ENCODE peak calls at places on chromosomes 4 and X, in nine cellular contexts. I, R, Z, Q, E, U, G, J and B are unnamed samples.

GRCh38 chr4:2714071-2714770 is 41.9 kb downstream of the TNIP2 start:
- DNase-seq in I (peak), R (no peak), Z (no peak), Q (no peak), E (no peak), U (no peak), G (peak), J (no peak), B (no peak)

GRCh38 chr4:6988016-6988715 is 55.0 kb upstream of the TADA2B start:
- DNase-seq in I (no peak), R (no peak), Z (no peak), Q (no peak), E (peak), U (no peak), G (no peak), J (no peak), B (no peak)

GRCh38 chr4:175705407-175705806 is 106.7 kb downstream of the GPM6A start:
- DNase-seq in I (no peak), R (no peak), Z (peak), Q (peak), E (no peak), U (no peak), G (no peak), J (no peak), B (no peak)

GRCh38 chr4:47566566-47566965 is 81.5 kb downstream of the ATP10D start:
- DNase-seq in I (no peak), R (no peak), Z (no peak), Q (no peak), E (no peak), U (no peak), G (no peak), J (no peak), B (no peak)

GRCh38 chrX:19544693-19545305 is 29.5 kb upstream of the MAP3K15 start:
- DNase-seq in I (peak), R (peak), Z (no peak), Q (peak), E (peak), U (no peak), G (peak), J (no peak), B (peak)

GRCh38 chr4:184400891-184401290 is 73.5 kb downstream of the IRF2 start:
- DNase-seq in I (no peak), R (no peak), Z (no peak), Q (no peak), E (no peak), U (no peak), G (no peak), J (no peak), B (peak)

GRCh38 chr4:89000844-89001360 is 56.1 kb downstream of the FAM13A start:
- DNase-seq in I (peak), R (peak), Z (no peak), Q (no peak), E (no peak), U (no peak), G (no peak), J (no peak), B (peak)

GRCh38 chr4:119209077-119209476 is 3.4 kb upstream of the USP53 start:
- DNase-seq in I (peak), R (peak), Z (no peak), Q (no peak), E (no peak), U (no peak), G (no peak), J (no peak), B (peak)

GRCh38 chr4:105840426-105841174 is 54.7 kb upstream of the NPNT start:
- DNase-seq in I (no peak), R (no peak), Z (no peak), Q (no peak), E (no peak), U (no peak), G (no peak), J (no peak), B (no peak)

GRCh38 chrX:106862972-106863688 is 40.0 kb downstream of the RIPPLY1 start:
- DNase-seq in I (no peak), R (peak), Z (no peak), Q (peak), E (peak), U (no peak), G (no peak), J (no peak), B (peak)

GRCh38 chr4:46179356-46179755 is 55.5 kb upstream of the GABRG1 start:
- DNase-seq in I (no peak), R (no peak), Z (no peak), Q (no peak), E (no peak), U (no peak), G (no peak), J (no peak), B (no peak)

GRCh38 chr4:127174731-127175130 is 458.0 kb upstream of the INTU start:
- DNase-seq in I (no peak), R (no peak), Z (no peak), Q (no peak), E (no peak), U (no peak), G (no peak), J (no peak), B (no peak)

GRCh38 chrX:48460606-48461005 is 9.5 kb downstream of the SLC38A5 start:
- DNase-seq in I (no peak), R (no peak), Z (no peak), Q (no peak), E (no peak), U (no peak), G (no peak), J (no peak), B (no peak)

GRCh38 chr4:145716200-145716599 is 36.3 kb downstream of the C4orf51 start:
- DNase-seq in I (peak), R (no peak), Z (no peak), Q (no peak), E (no peak), U (no peak), G (no peak), J (no peak), B (no peak)

GRCh38 chrX:2351999-2352995 is 148.5 kb downstream of the DHRSX start:
- DNase-seq in I (peak), R (peak), Z (no peak), Q (no peak), E (no peak), U (no peak), G (no peak), J (no peak), B (no peak)

GRCh38 chrX:130079824-130080406 is 30.4 kb downstream of the ELF4 start:
- DNase-seq in I (peak), R (peak), Z (peak), Q (peak), E (peak), U (no peak), G (peak), J (no peak), B (peak)

GRCh38 chr4:174089711-174090110 is 193.8 kb downstream of the FBXO8 start:
- DNase-seq in I (no peak), R (no peak), Z (no peak), Q (no peak), E (no peak), U (no peak), G (no peak), J (no peak), B (no peak)

GRCh38 chr4:70437212-70437611 is 34.8 kb upstream of the MUC7 start:
- DNase-seq in I (no peak), R (no peak), Z (no peak), Q (peak), E (no peak), U (no peak), G (no peak), J (no peak), B (no peak)

GRCh38 chrX:82757614-82758013 is 750.5 kb upstream of the POU3F4 start:
- DNase-seq in I (peak), R (no peak), Z (no peak), Q (no peak), E (no peak), U (no peak), G (no peak), J (no peak), B (peak)

GRCh38 chr4:39021631-39022030 is 10.6 kb downstream of the TMEM156 start:
- DNase-seq in I (peak), R (no peak), Z (no peak), Q (no peak), E (no peak), U (no peak), G (no peak), J (no peak), B (no peak)

GRCh38 chr4:83362492-83363329 is 28.1 kb upstream of the HPSE start:
- DNase-seq in I (peak), R (peak), Z (no peak), Q (no peak), E (peak), U (no peak), G (no peak), J (no peak), B (peak)

GRCh38 chrX:123184858-123185251 is 777 bp downstream of the GRIA3 start:
- DNase-seq in I (no peak), R (no peak), Z (peak), Q (peak), E (no peak), U (no peak), G (no peak), J (no peak), B (no peak)

GRCh38 chr4:84238247-84239090 is 260.6 kb downstream of the NKX6-1 start:
- DNase-seq in I (peak), R (no peak), Z (no peak), Q (no peak), E (no peak), U (no peak), G (no peak), J (no peak), B (peak)

GRCh38 chr4:130995988-130996387 is 1900.0 kb downstream of the C4orf33 start:
- DNase-seq in I (peak), R (no peak), Z (no peak), Q (no peak), E (no peak), U (no peak), G (no peak), J (no peak), B (no peak)

GRCh38 chr4:102754044-102754443 is 6.7 kb downstream of the MANBA start:
- DNase-seq in I (no peak), R (no peak), Z (no peak), Q (no peak), E (no peak), U (no peak), G (no peak), J (no peak), B (no peak)

GRCh38 chr4:8291036-8291682 is 21.6 kb downstream of the HTRA3 start:
- DNase-seq in I (no peak), R (no peak), Z (no peak), Q (no peak), E (no peak), U (peak), G (no peak), J (no peak), B (no peak)

GRCh38 chr4:113474017-113474416 is 287.5 kb downstream of the CAMK2D start:
- DNase-seq in I (peak), R (no peak), Z (no peak), Q (no peak), E (no peak), U (no peak), G (no peak), J (no peak), B (peak)

GRCh38 chr4:144721994-144722393 is 76.0 kb downstream of the HHIP start:
- DNase-seq in I (no peak), R (no peak), Z (no peak), Q (no peak), E (no peak), U (no peak), G (no peak), J (no peak), B (no peak)

GRCh38 chrX:110120025-110120424 is 117.1 kb downstream of the TMEM164 start:
- DNase-seq in I (no peak), R (peak), Z (no peak), Q (no peak), E (no peak), U (peak), G (no peak), J (no peak), B (no peak)

GRCh38 chr4:3473251-3473942 is 10.3 kb downstream of the DOK7 start:
- DNase-seq in I (no peak), R (no peak), Z (no peak), Q (peak), E (no peak), U (peak), G (no peak), J (no peak), B (no peak)

GRCh38 chr4:103086565-103086964 is 10.0 kb upstream of the SLC9B2 start:
- DNase-seq in I (no peak), R (no peak), Z (no peak), Q (no peak), E (no peak), U (no peak), G (no peak), J (no peak), B (no peak)

GRCh38 chrX:57817302-57817701 is 93.0 kb downstream of the ZXDA start:
- DNase-seq in I (peak), R (no peak), Z (no peak), Q (no peak), E (no peak), U (no peak), G (no peak), J (no peak), B (no peak)

GRCh38 chrX:101385795-101386541 is at the start of gene BTK:
- DNase-seq in I (no peak), R (no peak), Z (no peak), Q (no peak), E (peak), U (peak), G (no peak), J (no peak), B (no peak)

GRCh38 chr4:147103403-147103946 is 157.8 kb upstream of the TTC29 start:
- DNase-seq in I (peak), R (peak), Z (no peak), Q (no peak), E (no peak), U (no peak), G (no peak), J (peak), B (peak)

GRCh38 chr4:106708604-106708876 is 327.6 kb downstream of the DKK2 start:
- DNase-seq in I (no peak), R (no peak), Z (no peak), Q (no peak), E (no peak), U (no peak), G (no peak), J (no peak), B (no peak)

GRCh38 chr4:158018090-158018808 is 154.6 kb downstream of the GASK1B start:
- DNase-seq in I (no peak), R (no peak), Z (no peak), Q (no peak), E (no peak), U (no peak), G (no peak), J (no peak), B (no peak)

GRCh38 chrX:112687189-112687691 is 7.5 kb upstream of the LHFPL1 start:
- DNase-seq in I (peak), R (no peak), Z (no peak), Q (no peak), E (no peak), U (no peak), G (no peak), J (no peak), B (no peak)

GRCh38 chr4:26766142-26766541 is 94.5 kb upstream of the STIM2 start:
- DNase-seq in I (no peak), R (no peak), Z (no peak), Q (no peak), E (no peak), U (no peak), G (no peak), J (no peak), B (no peak)

GRCh38 chr4:26772096-26772495 is 88.5 kb upstream of the STIM2 start:
- DNase-seq in I (no peak), R (no peak), Z (no peak), Q (no peak), E (no peak), U (no peak), G (no peak), J (no peak), B (no peak)
- H3K27ac ChIP-seq in I (no peak), R (no peak), Z (no peak), Q (no peak), E (no peak), U (no peak), G (no peak), J (no peak), B (no peak)

DNA sequence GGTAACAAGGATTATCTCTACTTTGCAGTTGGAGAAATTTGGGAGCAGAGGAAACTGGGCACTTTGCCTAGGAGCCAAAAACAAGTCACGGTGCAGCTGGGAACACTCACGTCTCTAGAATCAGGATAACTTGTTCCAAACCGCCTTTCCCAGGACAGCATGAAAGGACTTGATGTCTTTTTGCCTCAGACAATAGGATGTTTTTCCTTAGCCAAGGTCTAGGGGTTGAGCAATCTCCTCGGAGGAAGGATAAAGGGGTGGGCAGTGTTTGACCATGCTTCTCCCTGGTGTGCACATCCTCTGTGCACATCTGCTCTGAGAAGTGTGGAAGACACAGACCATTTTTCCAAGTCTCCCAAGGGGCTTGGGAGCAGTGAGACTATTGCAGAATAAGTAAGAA is 1.7 kb upstream of the SPARCL1 start:
- DNase-seq in I (peak), R (no peak), Z (peak), Q (no peak), E (peak), U (no peak), G (no peak), J (peak), B (peak)
- H3K27ac ChIP-seq in I (no peak), R (no peak), Z (no peak), Q (no peak), E (peak), U (peak), G (no peak), J (peak), B (no peak)

GRCh38 chrX:153734871-153735270 is 10.2 kb downstream of the ABCD1 start:
- DNase-seq in I (no peak), R (no peak), Z (no peak), Q (no peak), E (no peak), U (no peak), G (no peak), J (no peak), B (no peak)

GRCh38 chrX:153733651-153734240 is 9.1 kb downstream of the ABCD1 start:
- DNase-seq in I (no peak), R (no peak), Z (no peak), Q (no peak), E (no peak), U (no peak), G (no peak), J (no peak), B (no peak)

GRCh38 chrX:153731845-153732215 is 7.2 kb downstream of the ABCD1 start:
- DNase-seq in I (no peak), R (no peak), Z (no peak), Q (no peak), E (no peak), U (no peak), G (no peak), J (no peak), B (no peak)

GRCh38 chrX:153731117-153731844 is 6.6 kb downstream of the ABCD1 start:
- DNase-seq in I (no peak), R (no peak), Z (no peak), Q (no peak), E (no peak), U (no peak), G (no peak), J (no peak), B (no peak)

DNA sequence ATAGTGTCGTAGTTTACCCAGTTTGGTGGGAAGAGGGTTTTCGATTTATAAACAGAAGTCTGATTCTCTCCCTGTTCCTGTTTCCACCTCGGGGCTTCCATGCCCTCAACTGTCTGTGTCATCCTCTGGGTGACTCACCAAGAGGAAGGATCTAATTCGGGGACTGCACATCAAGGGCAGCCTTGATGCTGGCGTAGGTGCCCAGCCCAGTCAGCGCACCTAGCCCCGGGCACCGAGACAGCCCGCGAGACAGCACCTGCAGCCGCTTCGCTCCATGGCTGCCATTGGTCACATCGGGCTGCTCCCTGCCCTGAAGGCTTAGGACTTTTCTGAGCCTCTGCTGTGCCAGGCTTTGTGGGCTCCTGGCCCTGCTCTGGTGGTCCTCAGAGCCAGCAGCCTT is 7.8 kb downstream of the ABCD1 start:
- DNase-seq in I (no peak), R (no peak), Z (no peak), Q (no peak), E (no peak), U (no peak), G (no peak), J (no peak), B (peak)
- H3K27ac ChIP-seq in I (no peak), R (no peak), Z (no peak), Q (no peak), E (no peak), U (no peak), G (no peak), J (no peak), B (peak)

DNA sequence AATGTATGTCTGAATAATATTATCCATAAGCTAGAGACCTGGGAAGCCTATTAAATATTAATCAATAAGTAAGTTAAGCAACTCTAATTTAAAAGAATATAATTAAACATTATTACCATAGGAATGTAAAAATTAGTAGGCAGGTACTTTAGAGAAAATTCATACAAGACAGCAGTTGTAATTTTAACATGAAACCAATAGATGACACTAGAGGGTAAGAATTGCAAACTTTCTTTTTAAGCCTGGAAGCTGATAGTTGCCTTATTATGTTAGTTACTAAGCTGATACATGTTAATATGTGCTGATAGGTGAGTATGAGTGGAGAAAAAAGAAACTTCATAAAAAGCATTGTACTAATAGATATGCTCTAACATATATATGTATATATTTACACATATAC is 1157.4 kb downstream of the FAM133A start:
- DNase-seq in I (no peak), R (peak), Z (no peak), Q (peak), E (no peak), U (no peak), G (no peak), J (no peak), B (no peak)
- H3K27ac ChIP-seq in I (no peak), R (no peak), Z (no peak), Q (no peak), E (no peak), U (no peak), G (no peak), J (no peak), B (no peak)

DNA sequence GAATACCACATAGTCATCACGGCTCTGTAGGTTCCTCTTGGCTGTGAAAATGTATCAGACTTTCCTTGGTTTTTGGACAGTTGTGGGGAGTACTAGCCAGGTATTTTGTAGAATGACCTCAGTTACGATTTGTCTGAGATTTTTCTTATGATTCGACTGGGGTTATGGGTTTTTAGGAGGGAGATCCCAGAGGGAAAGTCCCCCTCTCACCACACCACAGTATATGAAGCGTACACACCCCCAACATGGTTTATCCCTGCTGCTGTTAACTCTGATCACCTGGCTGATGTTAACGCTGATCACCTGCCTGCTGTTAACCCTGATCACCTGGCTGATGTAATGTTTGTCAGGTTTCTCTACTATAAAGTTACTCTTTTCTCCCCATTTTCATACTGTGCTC is 72.6 kb downstream of the ANAPC4 start:
- DNase-seq in I (no peak), R (no peak), Z (no peak), Q (no peak), E (no peak), U (no peak), G (no peak), J (no peak), B (no peak)
- H3K27ac ChIP-seq in I (no peak), R (no peak), Z (no peak), Q (no peak), E (no peak), U (no peak), G (no peak), J (no peak), B (no peak)

DNA sequence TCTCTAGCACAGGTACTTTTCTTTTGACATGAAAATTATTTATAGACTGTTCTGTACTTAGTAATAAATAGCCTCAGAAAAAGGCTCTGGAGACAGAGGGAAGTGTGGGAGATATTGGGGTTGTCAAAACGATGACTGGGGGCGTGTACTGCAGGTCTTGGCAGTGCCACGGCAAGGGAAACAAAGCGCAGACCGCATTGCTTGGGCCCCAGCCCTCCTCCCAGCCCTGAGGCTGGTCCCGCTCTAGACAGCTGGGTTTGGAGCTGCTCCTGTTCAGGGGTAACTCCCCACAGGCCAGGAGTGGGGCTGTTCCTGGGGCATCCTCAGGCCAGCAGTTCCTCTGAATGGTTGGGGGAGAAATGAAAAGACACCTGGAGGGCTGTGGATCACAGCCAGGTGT is 131.7 kb downstream of the RASL11B start:
- DNase-seq in I (no peak), R (no peak), Z (peak), Q (no peak), E (no peak), U (no peak), G (no peak), J (no peak), B (no peak)
- H3K27ac ChIP-seq in I (no peak), R (no peak), Z (peak), Q (no peak), E (no peak), U (no peak), G (no peak), J (peak), B (no peak)